ENCODE peak calls at places on chromosomes 12 and 14, in eight cellular contexts. L is cardiac muscle cell, S is AG04450, M is H1, C is body of pancreas, F is lung, O is Peyer's patch, E is transverse colon. A is an unnamed sample. For H3K27me3, the result is how much of the 10 kb centered on the place peaks cover.

GRCh38 chr12:80107221-80107620 is 7.9 kb downstream of the OTOGL start:
- DNase-seq in O (no peak), C (no peak), S (no peak), F (no peak), L (no peak), E (no peak), M (no peak), A (no peak)

GRCh38 chr14:104932676-104933631 is 8.3 kb downstream of the PLD4 start:
- DNase-seq in M (peak), S (peak), E (peak), C (peak), O (peak), L (peak), F (peak), A (peak)

GRCh38 chr14:73700325-73700724 is 13.9 kb downstream of the PNMA1 start:
- DNase-seq in O (no peak), F (no peak), E (no peak), M (no peak), L (no peak), C (no peak), S (no peak), A (no peak)

GRCh38 chr12:71183846-71184245 is 26.0 kb upstream of the TSPAN8 start:
- DNase-seq in F (no peak), L (peak), O (no peak), S (no peak), C (no peak), M (no peak), E (no peak), A (no peak)

GRCh38 chr12:120062976-120063579 is 53.5 kb downstream of the RAB35 start:
- DNase-seq in S (no peak), E (no peak), M (no peak), O (no peak), L (no peak), F (no peak), C (no peak), A (no peak)

GRCh38 chr14:31510222-31510621 is 22.4 kb upstream of the GPR33 start:
- DNase-seq in L (peak), F (no peak), M (no peak), C (no peak), O (no peak), E (no peak), S (no peak), A (no peak)

GRCh38 chr12:67269632-67270578 is 747 bp downstream of the CAND1 start:
- DNase-seq in C (peak), E (peak), S (no peak), F (peak), L (peak), O (peak), M (peak), A (no peak)

GRCh38 chr14:52876311-52876710 is 74.5 kb downstream of the FERMT2 start:
- DNase-seq in L (peak), E (no peak), M (no peak), C (no peak), O (no peak), F (no peak), S (no peak), A (no peak)

GRCh38 chr12:96907681-96908163 is 665 bp downstream of the NEDD1 start:
- DNase-seq in O (no peak), E (peak), S (no peak), L (peak), F (no peak), C (peak), M (peak), A (peak)

GRCh38 chr12:130127527-130127908 is 34.7 kb upstream of the FZD10 start:
- DNase-seq in L (no peak), C (peak), S (no peak), E (no peak), M (no peak), F (peak), O (no peak), A (no peak)

GRCh38 chr14:92495041-92495440 is 18.5 kb upstream of the RIN3 start:
- DNase-seq in O (no peak), L (peak), S (no peak), C (no peak), F (no peak), E (no peak), M (no peak), A (no peak)

GRCh38 chr14:95685978-95686922 is at the start of gene TCL1B:
- DNase-seq in O (no peak), C (no peak), M (peak), E (no peak), S (no peak), F (no peak), L (no peak), A (no peak)

GRCh38 chr14:103886304-103887169 is 39.2 kb upstream of the PPP1R13B start:
- DNase-seq in M (no peak), L (peak), C (no peak), O (no peak), F (no peak), S (no peak), E (no peak), A (no peak)

GRCh38 chr12:132429932-132430643 is 59.9 kb upstream of the FBRSL1 start:
- DNase-seq in O (peak), F (no peak), C (peak), E (peak), S (no peak), M (peak), L (no peak), A (peak)

GRCh38 chr12:122963928-122964240 is 2.4 kb downstream of the ABCB9 start:
- DNase-seq in S (no peak), F (no peak), C (peak), E (no peak), O (no peak), L (peak), M (no peak), A (no peak)

GRCh38 chr14:59427653-59428578 is 37.3 kb downstream of the GPR135 start:
- DNase-seq in O (no peak), L (peak), F (no peak), C (no peak), M (no peak), S (no peak), E (no peak), A (no peak)

GRCh38 chr12:132492951-132493350 is 3.0 kb downstream of the FBRSL1 start:
- DNase-seq in C (no peak), M (no peak), S (no peak), E (no peak), F (no peak), L (no peak), O (no peak), A (no peak)

GRCh38 chr12:1162083-1162760 is 171.2 kb downstream of the ERC1 start:
- DNase-seq in S (no peak), L (no peak), O (no peak), E (no peak), M (no peak), F (no peak), C (no peak), A (no peak)

GRCh38 chr12:6182279-6182898 is 17.8 kb upstream of the CD9 start:
- DNase-seq in C (no peak), M (no peak), E (peak), O (peak), F (peak), S (no peak), L (peak), A (peak)

GRCh38 chr12:52324068-52324444 is 2.9 kb upstream of the KRT83 start:
- DNase-seq in O (peak), S (no peak), E (no peak), M (no peak), F (no peak), L (no peak), C (no peak), A (no peak)
- H3K27me3 ChIP-seq in O (under half), S (under half), E (under half), M (under half), F (under half), L (half or more), C (under half), A (under half)

DNA sequence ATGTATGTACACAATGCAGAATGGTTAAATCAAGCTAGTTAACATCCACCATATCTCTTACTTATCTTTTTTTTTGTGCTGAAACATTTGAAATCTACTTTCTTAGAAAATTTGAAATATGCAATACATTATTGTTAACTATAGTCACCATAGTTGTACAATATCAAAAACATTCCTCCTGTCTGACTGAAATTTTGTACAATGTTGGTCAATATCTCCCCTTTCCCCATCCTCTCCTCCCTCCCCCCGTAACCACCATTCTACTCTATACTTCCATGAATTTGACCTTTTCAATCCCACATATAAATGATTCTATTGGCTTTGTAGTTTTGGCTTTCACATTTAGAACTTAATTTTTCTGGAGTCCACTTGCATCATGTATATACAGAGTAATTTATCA is 63.5 kb upstream of the DCD start:
- DNase-seq in S (no peak), E (no peak), L (no peak), O (no peak), C (no peak), F (no peak), M (no peak), A (no peak)
- TF ChIP-seq CTCF in S (no peak), E (no peak), L (no peak), O (no peak), C (no peak), F (no peak), M (no peak), A (no peak)

DNA sequence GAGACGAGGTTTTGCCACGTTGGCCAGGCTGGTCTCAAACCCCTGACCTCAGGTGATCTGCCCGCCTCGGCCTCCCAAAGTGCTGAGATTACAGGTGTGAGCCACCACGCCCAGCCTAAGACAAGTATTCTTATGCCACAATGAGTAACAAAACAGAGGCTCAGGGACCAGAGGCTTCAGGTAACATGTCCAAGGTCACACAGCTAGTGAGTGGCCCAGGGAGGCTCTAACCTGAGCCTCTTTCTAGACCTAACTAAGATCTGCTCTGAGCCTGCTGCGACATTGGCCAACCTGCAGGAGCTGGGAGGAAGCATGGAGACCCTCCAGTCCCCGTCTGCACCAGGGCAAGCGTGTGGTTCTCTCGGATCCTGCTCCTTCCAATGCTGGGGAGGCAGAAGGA is 77.9 kb downstream of the FOXN3 start:
- DNase-seq in E (no peak), O (no peak), S (no peak), L (no peak), M (no peak), C (no peak), F (no peak), A (no peak)
- H3K27me3 ChIP-seq in E (under half), O (under half), S (under half), L (under half), M (under half), C (under half), F (under half), A (under half)

GRCh38 chr14:30191639-30192279 is 264.1 kb upstream of the PRKD1 start:
- DNase-seq in S (no peak), F (no peak), M (no peak), L (no peak), E (no peak), O (no peak), C (no peak), A (no peak)

GRCh38 chr14:30180219-30180618 is 252.6 kb upstream of the PRKD1 start:
- DNase-seq in E (no peak), M (no peak), L (peak), C (no peak), O (no peak), S (peak), F (no peak), A (no peak)

DNA sequence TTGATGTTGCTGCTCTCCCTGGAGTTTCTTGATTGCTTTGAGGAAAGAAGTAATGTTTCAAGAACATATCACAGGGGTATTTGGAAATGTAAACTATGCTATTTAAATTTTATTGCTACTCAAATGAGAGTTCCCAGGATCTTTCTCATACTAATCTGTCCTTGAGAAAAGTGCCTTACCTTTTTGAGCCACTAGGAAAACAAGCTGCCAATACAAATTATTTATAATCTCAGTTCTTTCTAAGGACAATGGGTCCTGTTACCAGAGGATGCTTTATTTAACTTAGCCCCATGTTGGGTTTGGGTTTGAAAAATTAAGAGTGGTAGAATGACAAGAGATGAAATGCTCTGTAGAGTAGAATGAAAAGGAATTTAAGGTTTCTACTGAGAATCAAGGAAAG is 258.2 kb upstream of the PRKD1 start:
- DNase-seq in C (no peak), O (no peak), L (no peak), E (no peak), M (no peak), F (no peak), S (no peak), A (no peak)
- TF ChIP-seq CTCF in C (no peak), O (no peak), L (no peak), E (no peak), M (no peak), F (no peak), S (peak), A (peak)

GRCh38 chr12:27964123-27964522 is 8.4 kb downstream of the PTHLH start:
- DNase-seq in M (no peak), S (no peak), E (no peak), C (no peak), O (no peak), L (no peak), F (no peak), A (no peak)
- H3K27me3 ChIP-seq in M (under half), S (under half), E (half or more), C (under half), O (under half), L (half or more), F (under half), A (under half)

GRCh38 chr12:94753071-94753779 is 102.9 kb upstream of the TMCC3 start:
- DNase-seq in M (no peak), L (peak), E (no peak), C (no peak), O (no peak), S (no peak), F (no peak), A (no peak)
- TF ChIP-seq CTCF in M (peak), L (peak), E (no peak), C (no peak), O (no peak), S (no peak), F (no peak), A (peak)

GRCh38 chr12:118982308-118982707 is 967 bp downstream of the SRRM4 start:
- DNase-seq in C (no peak), S (no peak), F (no peak), L (no peak), M (no peak), E (no peak), O (no peak), A (no peak)

GRCh38 chr12:118979763-118980406 is 1.5 kb upstream of the SRRM4 start:
- DNase-seq in O (peak), C (peak), E (peak), L (peak), M (peak), S (no peak), F (peak), A (peak)

GRCh38 chr12:118980407-118981014 is 830 bp upstream of the SRRM4 start:
- DNase-seq in L (no peak), M (peak), O (no peak), S (no peak), F (no peak), E (no peak), C (no peak), A (no peak)

GRCh38 chr12:118983147-118983824 is 1.9 kb downstream of the SRRM4 start:
- DNase-seq in S (no peak), E (no peak), F (no peak), M (no peak), L (no peak), O (no peak), C (no peak), A (no peak)

GRCh38 chr12:118981285-118982201 is at the start of gene SRRM4:
- DNase-seq in S (no peak), E (no peak), L (no peak), O (no peak), C (peak), M (peak), F (no peak), A (no peak)
- H3K27me3 ChIP-seq in S (under half), E (half or more), L (half or more), O (under half), C (under half), M (under half), F (under half), A (under half)